ENCODE peak calls at places on chromosomes 3 and 15, in six cellular contexts. R is WTC11, H is type B pancreatic cell, Q is GM06990, P is neural progenitor cell, S is tibial artery. Y is an unnamed sample.

GRCh38 chr3:165336786-165337185 is 140.6 kb upstream of the SLITRK3 start:
- DNase-seq in R (no peak), H (no peak), Q (no peak), P (no peak), S (no peak), Y (no peak)

GRCh38 chr3:109643590-109643989 is 306.2 kb upstream of the DPPA4 start:
- DNase-seq in R (no peak), P (no peak), Q (no peak), H (no peak), S (no peak), Y (peak)

GRCh38 chr15:60385620-60386552 is 11.9 kb downstream of the ANXA2 start:
- DNase-seq in H (no peak), P (no peak), S (no peak), Q (no peak), R (no peak), Y (no peak)

GRCh38 chr3:29140706-29141105 is 140.2 kb upstream of the RBMS3 start:
- DNase-seq in S (no peak), R (no peak), Q (no peak), H (no peak), P (no peak), Y (no peak)

GRCh38 chr15:62343397-62343796 is 178.3 kb upstream of the C2CD4B start:
- DNase-seq in Q (no peak), P (no peak), S (no peak), H (no peak), R (no peak), Y (no peak)

GRCh38 chr15:36432162-36432561 is 147.3 kb upstream of the CDIN1 start:
- DNase-seq in P (no peak), Q (no peak), S (no peak), H (no peak), R (no peak), Y (peak)

GRCh38 chr15:92061511-92062200 is 208.1 kb downstream of the SLCO3A1 start:
- DNase-seq in H (no peak), Q (no peak), R (no peak), P (no peak), S (no peak), Y (no peak)

GRCh38 chr3:186783070-186783730 is at the start of gene EIF4A2:
- DNase-seq in R (peak), Q (peak), P (peak), H (peak), S (peak), Y (peak)

GRCh38 chr3:135992072-135992471 is 26.5 kb downstream of the PPP2R3A start:
- DNase-seq in Q (no peak), S (no peak), R (no peak), H (no peak), P (no peak), Y (peak)

GRCh38 chr15:87477759-87478687 is 778.5 kb downstream of the NTRK3 start:
- DNase-seq in H (no peak), Q (no peak), S (peak), R (no peak), P (peak), Y (peak)

GRCh38 chr3:11944052-11944673 is 60.0 kb upstream of the SYN2 start:
- DNase-seq in P (peak), Q (no peak), R (peak), S (no peak), H (no peak), Y (no peak)

GRCh38 chr3:37456270-37456708 is 281.9 kb upstream of the LRRFIP2 start:
- DNase-seq in H (no peak), Q (no peak), R (no peak), P (no peak), S (peak), Y (no peak)

GRCh38 chr3:39267631-39268553 is 11.9 kb downstream of the CX3CR1 start:
- DNase-seq in Q (no peak), S (no peak), P (no peak), R (no peak), H (no peak), Y (no peak)

GRCh38 chr3:156024904-156025303 is 95.5 kb upstream of the KCNAB1 start:
- DNase-seq in Q (no peak), R (no peak), P (peak), S (no peak), H (no peak), Y (no peak)

GRCh38 chr3:44416031-44417030 is 61.1 kb downstream of the ZNF445 start:
- DNase-seq in R (no peak), H (no peak), S (no peak), Q (no peak), P (no peak), Y (no peak)

GRCh38 chr3:156052115-156052514 is 68.3 kb upstream of the KCNAB1 start:
- DNase-seq in P (no peak), Q (no peak), S (no peak), R (no peak), H (no peak), Y (no peak)

GRCh38 chr3:87025636-87026035 is 34.7 kb upstream of the VGLL3 start:
- DNase-seq in Q (no peak), P (no peak), R (no peak), H (no peak), S (no peak), Y (peak)

GRCh38 chr3:189824629-189825312 is 193.6 kb downstream of the TP63 start:
- DNase-seq in H (no peak), R (no peak), S (no peak), Q (no peak), P (no peak), Y (peak)

GRCh38 chr15:34621675-34622074 is 38.2 kb upstream of the GOLGA8B start:
- DNase-seq in H (no peak), R (no peak), Q (no peak), S (no peak), P (no peak), Y (peak)
- TF ChIP-seq CTCF in H (peak), R (no peak), Q (peak), S (no peak), P (peak), Y (peak)

DNA sequence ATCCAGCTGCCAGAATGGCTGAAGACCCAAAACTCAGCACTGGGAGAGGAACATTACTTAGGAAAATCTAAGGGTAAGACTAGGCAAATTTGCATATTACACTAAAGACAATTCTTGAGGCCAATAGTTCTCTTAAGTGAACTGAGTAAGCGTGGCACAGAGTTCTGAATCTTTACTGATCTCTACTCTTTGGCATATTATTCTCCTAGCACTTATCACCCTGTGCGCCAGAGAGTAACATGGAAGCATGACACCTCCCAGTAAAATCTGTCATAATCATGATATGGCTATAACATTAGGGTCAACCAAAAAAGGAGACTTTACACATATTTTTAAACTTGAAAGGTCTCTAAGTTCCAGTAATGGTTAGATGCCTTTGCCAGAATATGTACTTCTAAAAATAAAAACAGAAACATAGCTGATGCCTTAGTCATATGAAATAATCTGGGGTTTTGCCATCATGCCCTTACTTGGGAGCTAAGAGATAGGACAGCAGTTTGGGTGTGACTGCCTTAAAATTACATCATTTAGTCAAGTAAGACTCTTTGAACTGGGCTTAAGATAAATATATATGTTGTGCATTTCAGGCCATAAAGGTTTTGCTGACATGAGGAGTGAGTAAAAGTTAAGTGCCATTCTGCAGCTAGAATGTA is 290.6 kb downstream of the PLCL2 start:
- DNase-seq in H (no peak), S (no peak), Q (no peak), R (no peak), P (no peak), Y (peak)
- TF ChIP-seq CTCF in H (no peak), S (no peak), Q (no peak), R (no peak), P (no peak), Y (no peak)

GRCh38 chr3:197216169-197216860 is 82.1 kb downstream of the DLG1 start:
- DNase-seq in S (no peak), Q (no peak), H (no peak), R (no peak), P (no peak), Y (peak)

GRCh38 chr3:197216914-197217313 is 81.5 kb downstream of the DLG1 start:
- DNase-seq in H (no peak), R (no peak), S (no peak), Q (no peak), P (no peak), Y (no peak)

GRCh38 chr3:197222816-197223419 is 75.5 kb downstream of the DLG1 start:
- DNase-seq in H (no peak), Q (no peak), S (no peak), P (no peak), R (no peak), Y (no peak)

GRCh38 chr3:197224034-197224444 is 74.4 kb downstream of the DLG1 start:
- DNase-seq in S (no peak), H (no peak), P (peak), R (no peak), Q (peak), Y (peak)

DNA sequence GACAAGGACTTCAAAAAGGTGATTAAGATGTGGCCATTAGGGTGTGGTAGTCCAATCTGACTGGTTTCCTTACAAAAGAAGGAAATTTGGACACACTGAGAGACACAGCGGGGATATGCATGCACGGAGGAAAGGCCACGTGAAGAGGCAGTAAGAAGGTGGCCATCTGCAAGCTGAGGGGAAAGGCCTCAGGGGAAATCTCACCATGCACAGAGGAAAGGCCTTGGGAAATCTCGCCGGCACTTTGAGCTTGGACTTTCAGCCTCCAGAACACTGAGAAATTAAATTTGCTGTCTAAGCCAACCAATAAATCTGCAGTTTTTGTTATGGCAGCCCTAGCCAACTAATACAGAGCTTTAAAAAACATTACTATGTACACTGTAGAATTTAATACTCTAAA is 78.8 kb downstream of the DLG1 start:
- DNase-seq in S (no peak), H (no peak), P (no peak), Q (no peak), R (peak), Y (no peak)
- TF ChIP-seq CTCF in S (no peak), H (no peak), P (no peak), Q (no peak), R (no peak), Y (no peak)

GRCh38 chr3:150759319-150759718 is 3.6 kb downstream of the SIAH2 start:
- DNase-seq in Q (no peak), S (no peak), H (no peak), P (no peak), R (no peak), Y (no peak)
- TF ChIP-seq CTCF in Q (no peak), S (no peak), H (no peak), P (no peak), R (no peak), Y (no peak)

GRCh38 chr3:167749209-167749608 is 13.7 kb downstream of the SERPINI1 start:
- DNase-seq in H (no peak), P (no peak), R (no peak), Q (no peak), S (no peak), Y (no peak)
- TF ChIP-seq CTCF in H (no peak), P (no peak), R (no peak), Q (no peak), S (no peak), Y (no peak)

DNA sequence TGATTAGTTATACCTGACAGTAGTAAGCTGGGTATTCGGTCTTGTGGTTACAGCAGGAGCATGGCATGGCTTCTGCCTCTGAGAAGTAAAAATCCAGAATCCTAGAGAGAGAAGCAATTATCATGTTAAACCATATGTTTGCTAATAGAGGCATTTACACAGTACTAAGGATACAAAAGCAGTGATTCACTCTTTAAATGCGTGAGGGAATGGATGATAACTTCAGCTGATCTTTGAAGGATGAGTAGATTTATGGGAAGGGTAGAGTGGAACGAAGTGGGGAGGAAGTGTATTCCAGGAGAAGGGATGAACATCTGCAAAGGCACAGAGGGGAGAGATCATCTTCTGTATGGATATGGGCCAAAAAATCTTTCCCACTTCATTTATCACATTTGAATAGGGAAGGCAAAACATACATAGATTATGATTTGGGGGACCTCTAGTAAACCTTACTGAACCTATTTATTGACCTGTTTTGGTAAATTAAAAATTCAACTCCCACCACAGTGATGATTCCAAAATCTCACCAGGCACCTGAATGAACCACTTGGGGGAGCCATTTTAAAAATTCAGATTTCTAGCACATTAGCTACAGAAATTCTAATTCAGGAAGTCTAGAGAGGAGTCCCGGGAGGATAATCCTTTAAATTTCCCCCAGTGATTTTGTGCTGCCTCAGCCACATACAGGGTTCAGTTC is 35.1 kb downstream of the IGSF10 start:
- DNase-seq in H (no peak), P (no peak), S (no peak), R (no peak), Q (no peak), Y (no peak)
- TF ChIP-seq CTCF in H (peak), P (peak), S (no peak), R (no peak), Q (peak), Y (no peak)

GRCh38 chr15:70440416-70441138 is 322.8 kb downstream of the UACA start:
- DNase-seq in H (no peak), Q (no peak), S (peak), P (no peak), R (no peak), Y (no peak)

GRCh38 chr15:70438776-70439175 is 324.6 kb downstream of the UACA start:
- DNase-seq in Q (no peak), R (no peak), S (peak), H (no peak), P (peak), Y (no peak)

GRCh38 chr15:70439880-70440279 is 323.5 kb downstream of the UACA start:
- DNase-seq in R (no peak), H (no peak), P (no peak), S (peak), Q (no peak), Y (no peak)

GRCh38 chr15:70437882-70438331 is 325.5 kb downstream of the UACA start:
- DNase-seq in P (peak), S (peak), R (no peak), H (no peak), Q (no peak), Y (no peak)

GRCh38 chr15:70439304-70439877 is 324.0 kb downstream of the UACA start:
- DNase-seq in R (no peak), H (no peak), P (no peak), S (peak), Q (no peak), Y (no peak)
- TF ChIP-seq CTCF in R (no peak), H (no peak), P (no peak), S (no peak), Q (no peak), Y (no peak)

GRCh38 chr3:123444023-123444422 is 4.9 kb downstream of the ADCY5 start:
- DNase-seq in H (no peak), P (peak), S (no peak), Q (no peak), R (no peak), Y (no peak)

GRCh38 chr3:123442908-123443307 is 6.0 kb downstream of the ADCY5 start:
- DNase-seq in S (no peak), P (no peak), H (no peak), Q (no peak), R (no peak), Y (no peak)

GRCh38 chr3:123445702-123446101 is 3.2 kb downstream of the ADCY5 start:
- DNase-seq in H (no peak), S (no peak), P (no peak), Q (no peak), R (no peak), Y (no peak)

GRCh38 chr3:123446210-123446609 is 2.7 kb downstream of the ADCY5 start:
- DNase-seq in H (no peak), P (no peak), R (no peak), S (no peak), Q (no peak), Y (no peak)

DNA sequence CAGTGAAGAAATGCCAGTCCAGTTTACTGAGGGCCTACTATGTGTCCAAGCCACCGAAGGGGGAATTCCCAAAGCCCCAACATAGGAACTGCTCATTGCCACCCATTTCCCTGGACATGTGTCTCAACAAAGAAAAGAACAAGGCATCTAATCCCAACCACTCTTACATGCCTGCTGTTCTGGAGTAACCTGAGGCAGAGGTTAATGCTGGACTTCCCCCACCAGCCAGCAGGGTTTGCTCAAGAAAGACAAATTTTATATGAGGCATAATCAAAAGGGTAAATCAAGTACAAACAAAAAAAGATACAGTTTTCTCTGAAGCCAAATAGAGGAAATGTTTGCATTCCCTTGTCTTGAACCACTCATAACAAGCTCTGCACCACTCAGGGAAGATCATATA is 4.1 kb downstream of the ADCY5 start:
- DNase-seq in S (no peak), Q (no peak), P (no peak), R (no peak), H (no peak), Y (no peak)
- TF ChIP-seq CTCF in S (peak), Q (no peak), P (peak), R (no peak), H (peak), Y (no peak)

GRCh38 chr15:74133703-74134386 is 3.5 kb downstream of the ISLR2 start:
- DNase-seq in H (no peak), R (no peak), P (peak), S (no peak), Q (no peak), Y (no peak)

GRCh38 chr15:74131618-74132191 is 1.3 kb downstream of the ISLR2 start:
- DNase-seq in H (no peak), R (no peak), P (no peak), Q (no peak), S (no peak), Y (no peak)

GRCh38 chr15:74134387-74135027 is 4.1 kb downstream of the ISLR2 start:
- DNase-seq in P (peak), Q (peak), H (no peak), S (peak), R (peak), Y (no peak)

GRCh38 chr15:74132681-74133070 is 2.3 kb downstream of the ISLR2 start:
- DNase-seq in R (no peak), Q (peak), P (peak), H (no peak), S (no peak), Y (no peak)

GRCh38 chr15:74133071-74133702 is 2.8 kb downstream of the ISLR2 start:
- DNase-seq in Q (no peak), H (no peak), S (no peak), P (peak), R (peak), Y (no peak)
- TF ChIP-seq CTCF in Q (peak), H (no peak), S (no peak), P (no peak), R (no peak), Y (no peak)

GRCh38 chr15:95888762-95889161 is 441.7 kb upstream of the NR2F2 start:
- DNase-seq in S (no peak), Q (no peak), P (no peak), H (no peak), R (no peak), Y (no peak)
- TF ChIP-seq CTCF in S (no peak), Q (no peak), P (no peak), H (no peak), R (no peak), Y (no peak)